ENCODE peak calls at places on chromosomes 1 and 21, in nine cellular contexts. One of them, this sample, is unnamed.

GRCh38 chr1:101532392-101532791 is 295.6 kb downstream of the S1PR1 start:
- DNase-seq in immature natural killer cell: no peak
- DNase-seq in cardiac muscle cell: no peak
- DNase-seq in RCC 7860: no peak
- DNase-seq in NCI-H774: no peak
- DNase-seq in endothelial cell: no peak
- DNase-seq in lower leg skin: no peak
- DNase-seq in fibroblast of mammary gland: no peak
- DNase-seq in activated CD4-positive, alpha-beta memory T cell treated with anti-CD3 and anti-CD28 coated beads for 36 hours: no peak
- DNase-seq in this sample: no peak

GRCh38 chr21:26637346-26637745 is 64.3 kb upstream of the CYYR1 start:
- DNase-seq in immature natural killer cell: no peak
- DNase-seq in fibroblast of mammary gland: no peak
- DNase-seq in activated CD4-positive, alpha-beta memory T cell treated with anti-CD3 and anti-CD28 coated beads for 36 hours: no peak
- DNase-seq in lower leg skin: no peak
- DNase-seq in cardiac muscle cell: no peak
- DNase-seq in NCI-H774: no peak
- DNase-seq in RCC 7860: no peak
- DNase-seq in endothelial cell: no peak
- DNase-seq in this sample: peak; percentile 55

GRCh38 chr1:232905324-232906034 is 44.9 kb upstream of the NTPCR start:
- DNase-seq in RCC 7860: peak; percentile 28
- DNase-seq in endothelial cell: no peak
- DNase-seq in activated CD4-positive, alpha-beta memory T cell treated with anti-CD3 and anti-CD28 coated beads for 36 hours: no peak
- DNase-seq in immature natural killer cell: no peak
- DNase-seq in NCI-H774: no peak
- DNase-seq in lower leg skin: no peak
- DNase-seq in fibroblast of mammary gland: peak; percentile 27
- DNase-seq in cardiac muscle cell: no peak
- DNase-seq in this sample: peak; percentile 43

GRCh38 chr1:62782197-62782886 is 1.6 kb upstream of the ATG4C start:
- DNase-seq in endothelial cell: no peak
- DNase-seq in fibroblast of mammary gland: peak; percentile 75
- DNase-seq in lower leg skin: no peak
- DNase-seq in NCI-H774: no peak
- DNase-seq in cardiac muscle cell: no peak
- DNase-seq in immature natural killer cell: no peak
- DNase-seq in RCC 7860: no peak
- DNase-seq in activated CD4-positive, alpha-beta memory T cell treated with anti-CD3 and anti-CD28 coated beads for 36 hours: no peak
- DNase-seq in this sample: peak; percentile 50

GRCh38 chr1:52119291-52119690 is 22.6 kb upstream of the ZFYVE9 start:
- DNase-seq in activated CD4-positive, alpha-beta memory T cell treated with anti-CD3 and anti-CD28 coated beads for 36 hours: no peak
- DNase-seq in fibroblast of mammary gland: no peak
- DNase-seq in RCC 7860: no peak
- DNase-seq in lower leg skin: no peak
- DNase-seq in NCI-H774: no peak
- DNase-seq in endothelial cell: no peak
- DNase-seq in cardiac muscle cell: no peak
- DNase-seq in immature natural killer cell: no peak
- DNase-seq in this sample: peak; percentile 17

GRCh38 chr1:7561331-7561921 is 209.7 kb upstream of the VAMP3 start:
- DNase-seq in cardiac muscle cell: peak; percentile 62
- DNase-seq in RCC 7860: no peak
- DNase-seq in endothelial cell: peak; percentile 63
- DNase-seq in fibroblast of mammary gland: peak; percentile 7
- DNase-seq in activated CD4-positive, alpha-beta memory T cell treated with anti-CD3 and anti-CD28 coated beads for 36 hours: peak; percentile 42
- DNase-seq in NCI-H774: no peak
- DNase-seq in immature natural killer cell: no peak
- DNase-seq in lower leg skin: no peak
- DNase-seq in this sample: no peak

GRCh38 chr1:109354940-109355339 is 42.8 kb downstream of the SORT1 start:
- DNase-seq in activated CD4-positive, alpha-beta memory T cell treated with anti-CD3 and anti-CD28 coated beads for 36 hours: no peak
- DNase-seq in fibroblast of mammary gland: no peak
- DNase-seq in RCC 7860: no peak
- DNase-seq in lower leg skin: no peak
- DNase-seq in NCI-H774: no peak
- DNase-seq in immature natural killer cell: no peak
- DNase-seq in endothelial cell: no peak
- DNase-seq in cardiac muscle cell: no peak
- DNase-seq in this sample: no peak

GRCh38 chr1:204572923-204573562 is 56.8 kb downstream of the MDM4 start:
- DNase-seq in immature natural killer cell: no peak
- DNase-seq in fibroblast of mammary gland: no peak
- DNase-seq in lower leg skin: no peak
- DNase-seq in activated CD4-positive, alpha-beta memory T cell treated with anti-CD3 and anti-CD28 coated beads for 36 hours: no peak
- DNase-seq in RCC 7860: no peak
- DNase-seq in NCI-H774: no peak
- DNase-seq in endothelial cell: no peak
- DNase-seq in cardiac muscle cell: no peak
- DNase-seq in this sample: no peak

GRCh38 chr1:39995973-39996393 is 41.0 kb downstream of the MFSD2A start:
- DNase-seq in endothelial cell: no peak
- DNase-seq in activated CD4-positive, alpha-beta memory T cell treated with anti-CD3 and anti-CD28 coated beads for 36 hours: no peak
- DNase-seq in cardiac muscle cell: no peak
- DNase-seq in fibroblast of mammary gland: no peak
- DNase-seq in immature natural killer cell: peak; percentile 28
- DNase-seq in NCI-H774: no peak
- DNase-seq in RCC 7860: no peak
- DNase-seq in lower leg skin: no peak
- DNase-seq in this sample: no peak

GRCh38 chr21:43209575-43210453 is 41.0 kb downstream of the CRYAA start:
- DNase-seq in lower leg skin: peak; percentile 12
- DNase-seq in RCC 7860: peak; percentile 93
- DNase-seq in fibroblast of mammary gland: peak; percentile 56
- DNase-seq in immature natural killer cell: no peak
- DNase-seq in NCI-H774: no peak
- DNase-seq in endothelial cell: no peak
- DNase-seq in activated CD4-positive, alpha-beta memory T cell treated with anti-CD3 and anti-CD28 coated beads for 36 hours: no peak
- DNase-seq in cardiac muscle cell: no peak
- DNase-seq in this sample: peak; percentile 27

GRCh38 chr1:228093050-228093906 is 9.8 kb downstream of the C1orf35 start:
- DNase-seq in immature natural killer cell: no peak
- DNase-seq in cardiac muscle cell: no peak
- DNase-seq in fibroblast of mammary gland: no peak
- DNase-seq in activated CD4-positive, alpha-beta memory T cell treated with anti-CD3 and anti-CD28 coated beads for 36 hours: peak; percentile 6
- DNase-seq in endothelial cell: no peak
- DNase-seq in NCI-H774: no peak
- DNase-seq in RCC 7860: no peak
- DNase-seq in lower leg skin: no peak
- DNase-seq in this sample: peak; percentile 39

GRCh38 chr1:228434674-228435073 is 18.0 kb upstream of the TRIM17 start:
- DNase-seq in NCI-H774: no peak
- DNase-seq in endothelial cell: no peak
- DNase-seq in lower leg skin: no peak
- DNase-seq in fibroblast of mammary gland: peak; percentile 51
- DNase-seq in immature natural killer cell: no peak
- DNase-seq in cardiac muscle cell: no peak
- DNase-seq in activated CD4-positive, alpha-beta memory T cell treated with anti-CD3 and anti-CD28 coated beads for 36 hours: no peak
- DNase-seq in RCC 7860: no peak
- DNase-seq in this sample: no peak

GRCh38 chr21:36321325-36322082 is 1.5 kb downstream of the MORC3 start:
- DNase-seq in endothelial cell: peak; percentile 43
- DNase-seq in activated CD4-positive, alpha-beta memory T cell treated with anti-CD3 and anti-CD28 coated beads for 36 hours: peak; percentile 26
- DNase-seq in cardiac muscle cell: peak; percentile 23
- DNase-seq in immature natural killer cell: no peak
- DNase-seq in NCI-H774: no peak
- DNase-seq in lower leg skin: no peak
- DNase-seq in RCC 7860: no peak
- DNase-seq in fibroblast of mammary gland: peak; percentile 26
- DNase-seq in this sample: peak; percentile 42

GRCh38 chr1:98157524-98158293 is 236.9 kb upstream of the DPYD start:
- DNase-seq in RCC 7860: no peak
- DNase-seq in lower leg skin: no peak
- DNase-seq in fibroblast of mammary gland: peak; percentile 65
- DNase-seq in immature natural killer cell: no peak
- DNase-seq in cardiac muscle cell: no peak
- DNase-seq in NCI-H774: no peak
- DNase-seq in endothelial cell: no peak
- DNase-seq in activated CD4-positive, alpha-beta memory T cell treated with anti-CD3 and anti-CD28 coated beads for 36 hours: no peak
- DNase-seq in this sample: no peak

GRCh38 chr21:45947296-45947695 is 34.3 kb upstream of the COL6A1 start:
- DNase-seq in immature natural killer cell: no peak
- DNase-seq in NCI-H774: no peak
- DNase-seq in RCC 7860: no peak
- DNase-seq in cardiac muscle cell: no peak
- DNase-seq in activated CD4-positive, alpha-beta memory T cell treated with anti-CD3 and anti-CD28 coated beads for 36 hours: no peak
- DNase-seq in endothelial cell: no peak
- DNase-seq in lower leg skin: no peak
- DNase-seq in fibroblast of mammary gland: no peak
- DNase-seq in this sample: no peak

GRCh38 chr1:37656881-37657280 is 22.2 kb upstream of the RSPO1 start:
- DNase-seq in endothelial cell: no peak
- DNase-seq in immature natural killer cell: no peak
- DNase-seq in fibroblast of mammary gland: no peak
- DNase-seq in lower leg skin: no peak
- DNase-seq in RCC 7860: no peak
- DNase-seq in NCI-H774: no peak
- DNase-seq in cardiac muscle cell: no peak
- DNase-seq in activated CD4-positive, alpha-beta memory T cell treated with anti-CD3 and anti-CD28 coated beads for 36 hours: no peak
- DNase-seq in this sample: no peak

GRCh38 chr1:202638019-202638887 is 72.0 kb downstream of the SYT2 start:
- DNase-seq in NCI-H774: no peak
- DNase-seq in activated CD4-positive, alpha-beta memory T cell treated with anti-CD3 and anti-CD28 coated beads for 36 hours: no peak
- DNase-seq in immature natural killer cell: no peak
- DNase-seq in lower leg skin: no peak
- DNase-seq in endothelial cell: no peak
- DNase-seq in RCC 7860: no peak
- DNase-seq in fibroblast of mammary gland: no peak
- DNase-seq in cardiac muscle cell: no peak
- DNase-seq in this sample: no peak

GRCh38 chr1:222028151-222028550 is 286.3 kb upstream of the DUSP10 start:
- DNase-seq in immature natural killer cell: no peak
- DNase-seq in endothelial cell: no peak
- DNase-seq in fibroblast of mammary gland: no peak
- DNase-seq in lower leg skin: no peak
- DNase-seq in activated CD4-positive, alpha-beta memory T cell treated with anti-CD3 and anti-CD28 coated beads for 36 hours: no peak
- DNase-seq in RCC 7860: no peak
- DNase-seq in NCI-H774: peak; percentile 39
- DNase-seq in cardiac muscle cell: no peak
- DNase-seq in this sample: no peak